ENCODE peak calls at places on chromosome 5, in six cellular contexts. G is tibial nerve, Z is progenitor cell of endocrine pancreas, S is foreskin fibroblast, F is choroid plexus epithelial cell, D is fibroblast of lung. L is an unnamed sample.

GRCh38 chr5:36135994-36136393 is 15.7 kb downstream of the LMBRD2 start:
- DNase-seq in G (no peak), Z (no peak), D (no peak), F (no peak), S (no peak), L (no peak)

GRCh38 chr5:77356740-77357139 is 135.4 kb downstream of the WDR41 start:
- DNase-seq in Z (no peak), S (peak; percentile 13), D (peak; percentile 68), F (peak; percentile 51), G (no peak), L (peak; percentile 56)

GRCh38 chr5:54844905-54845566 is 140.4 kb downstream of the ESM1 start:
- DNase-seq in F (peak; percentile 83), S (peak; percentile 39), Z (no peak), D (peak; percentile 45), G (no peak), L (peak; percentile 16)

GRCh38 chr5:179289756-179290385 is 55.4 kb downstream of the ADAMTS2 start:
- DNase-seq in G (no peak), D (no peak), F (no peak), Z (no peak), S (no peak), L (no peak)

GRCh38 chr5:125485003-125485641 is 738.7 kb upstream of the ZNF608 start:
- DNase-seq in F (peak; percentile 95), S (peak; percentile 99), D (peak; percentile 100), G (peak; percentile 12), Z (no peak), L (no peak)

GRCh38 chr5:128228506-128228905 is 144.9 kb downstream of the SLC12A2 start:
- DNase-seq in F (peak; percentile 61), D (peak; percentile 88), G (no peak), S (peak; percentile 57), Z (no peak), L (no peak)

GRCh38 chr5:72268753-72269410 is 51.2 kb downstream of the MRPS27 start:
- DNase-seq in G (no peak), S (no peak), D (peak; percentile 28), F (peak; percentile 70), Z (peak; percentile 37), L (peak; percentile 38)

GRCh38 chr5:75051217-75051751 is 1.1 kb downstream of the GCNT4 start:
- DNase-seq in Z (no peak), D (no peak), F (no peak), G (no peak), S (no peak), L (no peak)

GRCh38 chr5:108659531-108659930 is 88.2 kb upstream of the FER start:
- DNase-seq in S (no peak), D (no peak), F (no peak), Z (no peak), G (no peak), L (no peak)
- TF ChIP-seq CTCF in S (no peak), D (no peak), F (no peak), Z (no peak), G (no peak), L (no peak)

GRCh38 chr5:83167506-83167905 is 90.2 kb downstream of the XRCC4 start:
- DNase-seq in Z (no peak), S (no peak), D (no peak), F (no peak), G (no peak), L (no peak)

GRCh38 chr5:83157120-83157519 is 79.8 kb downstream of the XRCC4 start:
- DNase-seq in Z (no peak), F (no peak), D (no peak), S (no peak), G (no peak), L (no peak)

DNA sequence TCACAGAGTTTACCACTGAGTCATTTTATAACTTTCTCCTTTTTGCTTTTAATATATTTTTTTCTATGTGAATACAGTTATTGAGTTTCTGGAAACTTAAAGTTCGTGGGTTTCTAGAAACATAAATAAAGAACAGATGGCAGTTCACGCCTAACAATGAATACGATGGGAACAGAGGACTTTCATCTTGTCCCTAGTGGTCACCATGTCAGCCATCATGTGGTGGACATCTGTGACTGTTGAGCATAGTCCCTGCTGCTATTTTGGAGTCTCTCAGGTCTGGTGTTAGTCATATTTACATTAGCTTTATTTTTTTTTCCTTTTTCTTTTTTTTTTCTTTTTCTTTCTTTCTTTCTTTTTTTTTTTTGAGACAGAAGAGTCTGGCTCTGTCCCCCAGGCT is 85.3 kb downstream of the XRCC4 start:
- DNase-seq in Z (no peak), S (no peak), F (no peak), G (no peak), D (no peak), L (no peak)
- TF ChIP-seq CTCF in Z (no peak), S (no peak), F (no peak), G (no peak), D (no peak), L (no peak)

GRCh38 chr5:174343826-174344225 is 298.3 kb downstream of the NSG2 start:
- DNase-seq in G (no peak), D (no peak), Z (no peak), S (no peak), F (no peak), L (no peak)

GRCh38 chr5:174340221-174340620 is 294.7 kb downstream of the NSG2 start:
- DNase-seq in F (no peak), Z (no peak), S (no peak), G (no peak), D (peak; percentile 81), L (no peak)

GRCh38 chr5:174347183-174347582 is 301.7 kb downstream of the NSG2 start:
- DNase-seq in F (no peak), S (no peak), G (no peak), Z (no peak), D (no peak), L (no peak)

GRCh38 chr5:174342696-174343095 is 297.2 kb downstream of the NSG2 start:
- DNase-seq in G (no peak), F (no peak), S (no peak), D (no peak), Z (no peak), L (no peak)

DNA sequence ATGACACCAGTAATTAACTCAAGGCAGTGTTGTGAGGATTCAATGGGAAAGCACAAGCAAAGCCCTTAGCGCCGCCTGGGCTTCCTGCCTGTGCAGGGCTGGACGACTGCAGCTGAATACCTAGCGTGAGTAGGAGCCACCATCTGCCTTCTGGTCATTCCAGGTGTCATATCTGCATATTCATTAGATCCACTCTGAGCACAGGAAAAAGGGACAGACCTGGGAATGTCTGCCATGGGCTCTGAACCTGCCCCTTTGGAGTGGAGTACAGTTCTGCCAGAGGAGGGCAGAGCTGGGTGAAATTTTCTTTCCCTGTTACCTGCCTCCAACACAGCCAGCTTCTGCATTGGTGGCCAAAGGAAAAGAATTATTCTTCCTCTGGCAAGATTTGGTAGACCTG is 298.8 kb downstream of the NSG2 start:
- DNase-seq in F (no peak), S (no peak), Z (no peak), D (no peak), G (no peak), L (no peak)
- TF ChIP-seq CTCF in F (peak; percentile 22), S (no peak), Z (no peak), D (no peak), G (no peak), L (no peak)

DNA sequence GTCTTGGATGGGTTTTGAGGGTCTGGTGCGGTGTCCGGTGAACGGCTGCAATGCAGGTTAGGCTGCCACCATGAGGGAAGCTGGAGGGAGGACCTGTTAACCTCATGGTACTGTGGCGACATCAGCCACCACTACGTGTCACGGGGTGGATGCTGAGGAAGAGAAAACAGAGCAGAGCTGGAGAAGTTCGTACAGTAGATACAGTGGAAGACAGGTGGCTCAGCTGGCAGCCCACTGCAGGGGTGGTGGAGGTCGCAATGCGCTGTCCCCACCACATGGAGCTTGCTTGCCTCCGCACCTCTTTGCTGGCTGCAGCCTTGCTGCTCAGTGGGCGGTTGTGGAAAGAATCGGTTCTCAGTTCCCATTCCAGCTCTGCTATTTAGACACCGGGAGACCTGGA is 2.8 kb downstream of the DCANP1 start:
- DNase-seq in Z (no peak), F (no peak), G (no peak), D (no peak), S (no peak), L (no peak)
- TF ChIP-seq CTCF in Z (no peak), F (no peak), G (no peak), D (no peak), S (no peak), L (no peak)

DNA sequence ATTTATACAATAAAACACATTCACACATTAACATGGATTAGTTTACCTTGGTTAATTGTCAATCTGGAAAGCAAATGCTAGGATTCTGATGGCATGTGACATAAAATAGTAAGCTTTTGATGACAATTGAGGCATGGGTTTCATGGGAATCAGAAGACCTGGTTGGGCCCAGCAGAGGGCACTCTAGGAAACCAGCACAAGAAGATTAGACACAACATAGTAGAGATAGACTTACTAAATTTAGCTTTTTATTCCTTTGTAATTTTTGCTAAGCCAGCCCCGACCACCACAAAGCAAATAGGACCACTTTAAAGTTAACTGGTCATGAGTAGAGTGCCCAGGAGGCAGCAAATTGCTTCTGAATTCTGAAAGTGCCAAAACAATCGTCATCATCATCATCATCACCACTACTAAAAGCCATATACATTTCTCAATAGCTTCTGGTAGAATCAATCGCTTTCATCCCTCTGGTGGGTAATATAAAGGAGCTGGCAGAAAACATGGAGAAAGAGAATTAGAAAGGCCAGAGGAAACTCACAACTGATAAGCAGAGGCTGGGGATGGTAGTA is 163.2 kb downstream of the ARRDC3 start:
- DNase-seq in D (no peak), Z (no peak), G (no peak), S (peak; percentile 39), F (peak; percentile 67), L (peak; percentile 32)
- TF ChIP-seq CTCF in D (no peak), Z (peak; percentile 21), G (no peak), S (peak; percentile 27), F (peak; percentile 56), L (peak; percentile 25)

GRCh38 chr5:60959156-60959555 is 14.2 kb downstream of the NDUFAF2 start:
- DNase-seq in G (no peak), D (peak; percentile 7), S (no peak), Z (no peak), F (peak; percentile 52), L (no peak)
- TF ChIP-seq CTCF in G (peak; percentile 17), D (no peak), S (no peak), Z (peak; percentile 45), F (peak; percentile 31), L (no peak)

L was measured in GM10248.